ENCODE peak calls at places on chromosomes 16 and 17, in eight cellular contexts. G is H9, L is fibroblast of the aortic adventitia, X is colonic mucosa, F is fibroblast of lung, A is body of pancreas, O is tibial nerve, M is left lung. T is an unnamed sample.

GRCh38 chr17:78330570-78331224 is 29.2 kb downstream of the SOCS3 start:
- DNase-seq in G (no peak), L (no peak), X (peak), F (peak), A (no peak), O (no peak), M (peak), T (no peak)

GRCh38 chr17:21394265-21394664 is 18.1 kb downstream of the KCNJ12 start:
- DNase-seq in G (no peak), L (no peak), X (no peak), F (peak), A (no peak), O (no peak), M (no peak), T (no peak)

GRCh38 chr16:3739636-3740035 is 22.3 kb upstream of the TRAP1 start:
- DNase-seq in G (no peak), L (no peak), X (no peak), F (no peak), A (no peak), O (no peak), M (no peak), T (no peak)

GRCh38 chr17:42436401-42436800 is 13.3 kb upstream of the CAVIN1 start:
- DNase-seq in G (no peak), L (peak), X (no peak), F (peak), A (no peak), O (no peak), M (no peak), T (no peak)

GRCh38 chr16:56988948-56989945 is at the start of gene NLRC5:
- DNase-seq in G (peak), L (peak), X (peak), F (peak), A (peak), O (peak), M (peak), T (peak)

GRCh38 chr17:38464723-38465419 is 36.6 kb downstream of the ARHGAP23 start:
- DNase-seq in G (no peak), L (peak), X (peak), F (peak), A (peak), O (peak), M (peak), T (no peak)

GRCh38 chr17:65055280-65055707 is 1.2 kb downstream of the GNA13 start:
- DNase-seq in G (no peak), L (no peak), X (no peak), F (peak), A (no peak), O (no peak), M (no peak), T (no peak)

GRCh38 chr16:88348377-88349152 is 34.2 kb upstream of the ZNF469 start:
- DNase-seq in G (no peak), L (no peak), X (no peak), F (no peak), A (no peak), O (no peak), M (no peak), T (no peak)

GRCh38 chr17:48611213-48611612 is 396 bp upstream of the HOXB7 start:
- DNase-seq in G (no peak), L (no peak), X (no peak), F (no peak), A (no peak), O (no peak), M (no peak), T (no peak)

GRCh38 chr17:70521821-70522256 is 352.5 kb downstream of the KCNJ2 start:
- DNase-seq in G (no peak), L (peak), X (peak), F (peak), A (peak), O (no peak), M (peak), T (no peak)

GRCh38 chr17:35006345-35006744 is 26.0 kb downstream of the LIG3 start:
- DNase-seq in G (no peak), L (no peak), X (no peak), F (no peak), A (no peak), O (no peak), M (no peak), T (no peak)

GRCh38 chr16:26645629-26646028 is 421.1 kb upstream of the C16orf82 start:
- DNase-seq in G (peak), L (no peak), X (no peak), F (no peak), A (peak), O (no peak), M (no peak), T (peak)

GRCh38 chr17:66548158-66548557 is 245.7 kb downstream of the PRKCA start:
- DNase-seq in G (no peak), L (no peak), X (peak), F (peak), A (no peak), O (no peak), M (no peak), T (no peak)

GRCh38 chr16:11257131-11257938 is 1.3 kb upstream of the SOCS1 start:
- DNase-seq in G (peak), L (peak), X (peak), F (peak), A (peak), O (peak), M (peak), T (peak)

GRCh38 chr17:47687748-47688147 is 6.2 kb upstream of the TBKBP1 start:
- DNase-seq in G (peak), L (peak), X (no peak), F (no peak), A (no peak), O (no peak), M (no peak), T (no peak)

GRCh38 chr17:79301469-79301868 is 226.8 kb downstream of the ENGASE start:
- DNase-seq in G (no peak), L (no peak), X (no peak), F (no peak), A (no peak), O (no peak), M (no peak), T (no peak)

GRCh38 chr17:36627101-36627500 is 25.7 kb downstream of the MRM1 start:
- DNase-seq in G (peak), L (no peak), X (no peak), F (no peak), A (peak), O (no peak), M (no peak), T (no peak)

GRCh38 chr16:88453621-88454314 is 688 bp downstream of the ZFPM1 start:
- DNase-seq in G (no peak), L (no peak), X (peak), F (no peak), A (peak), O (no peak), M (no peak), T (no peak)

GRCh38 chr16:58506241-58507194 is 6.6 kb downstream of the NDRG4 start:
- DNase-seq in G (peak), L (no peak), X (no peak), F (no peak), A (no peak), O (no peak), M (no peak), T (no peak)

GRCh38 chr17:59561042-59561441 is 4.4 kb upstream of the DHX40 start:
- DNase-seq in G (peak), L (peak), X (no peak), F (no peak), A (no peak), O (no peak), M (no peak), T (no peak)

GRCh38 chr16:89179148-89179484 is 7.6 kb downstream of the CDH15 start:
- DNase-seq in G (no peak), L (no peak), X (no peak), F (no peak), A (no peak), O (no peak), M (no peak), T (no peak)

GRCh38 chr17:10754109-10754508 is 24.3 kb upstream of the TMEM220 start:
- DNase-seq in G (peak), L (peak), X (peak), F (no peak), A (peak), O (no peak), M (no peak), T (no peak)

GRCh38 chr16:81707411-81708321 is 71.4 kb upstream of the PLCG2 start:
- DNase-seq in G (no peak), L (peak), X (peak), F (peak), A (peak), O (no peak), M (no peak), T (no peak)

GRCh38 chr17:82414548-82415281 is 3.4 kb upstream of the HEXD start:
- DNase-seq in G (peak), L (peak), X (peak), F (peak), A (peak), O (no peak), M (peak), T (peak)

GRCh38 chr16:47848481-47849109 is 307.2 kb downstream of the ABCC12 start:
- DNase-seq in G (no peak), L (peak), X (no peak), F (peak), A (no peak), O (no peak), M (no peak), T (no peak)

GRCh38 chr17:62405451-62405850 is 18.2 kb upstream of the METTL2A start:
- DNase-seq in G (no peak), L (no peak), X (no peak), F (no peak), A (no peak), O (no peak), M (no peak), T (no peak)

GRCh38 chr17:66405836-66406679 is 103.6 kb downstream of the PRKCA start:
- DNase-seq in G (no peak), L (peak), X (no peak), F (no peak), A (peak), O (no peak), M (no peak), T (no peak)

GRCh38 chr17:72614871-72615626 is 477.4 kb downstream of the SLC39A11 start:
- DNase-seq in G (no peak), L (peak), X (peak), F (peak), A (peak), O (peak), M (no peak), T (peak)

GRCh38 chr16:65728172-65728571 is 606.3 kb upstream of the CDH11 start:
- DNase-seq in G (peak), L (peak), X (no peak), F (peak), A (no peak), O (no peak), M (no peak), T (no peak)

GRCh38 chr17:7695586-7695985 is 7.3 kb downstream of the WRAP53 start:
- DNase-seq in G (no peak), L (no peak), X (no peak), F (no peak), A (no peak), O (no peak), M (no peak), T (no peak)

GRCh38 chr16:87583453-87584131 is 18.7 kb upstream of the JPH3 start:
- DNase-seq in G (no peak), L (peak), X (no peak), F (peak), A (no peak), O (no peak), M (no peak), T (no peak)

GRCh38 chr17:19237389-19238166 is 412 bp downstream of the EPN2 start:
- DNase-seq in G (peak), L (no peak), X (peak), F (no peak), A (peak), O (peak), M (peak), T (peak)
- TF ChIP-seq CTCF in G (peak), L (no peak), X (peak), F (no peak), A (peak), O (peak), M (no peak), T (peak)

DNA sequence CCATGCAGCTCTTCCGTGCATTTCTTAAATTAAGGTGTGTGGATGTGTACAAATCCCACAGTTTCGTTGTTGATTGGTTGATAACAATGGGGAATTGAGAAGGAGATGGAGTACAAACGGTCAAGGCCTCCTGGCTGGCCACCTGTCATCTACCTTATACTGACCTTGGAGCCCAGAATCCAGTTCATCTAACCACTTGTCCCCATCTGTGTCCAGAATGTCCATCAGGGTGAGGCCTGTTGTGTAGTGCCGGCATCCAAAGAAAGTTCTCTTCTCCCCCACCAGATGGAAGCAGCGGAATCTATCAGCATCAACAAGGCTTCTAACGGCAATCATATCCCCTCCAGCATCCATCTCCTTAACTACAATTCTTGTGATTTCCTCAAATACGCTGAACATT is 1.5 kb downstream of the GSDMB start:
- DNase-seq in G (no peak), L (peak), X (no peak), F (no peak), A (no peak), O (no peak), M (no peak), T (no peak)
- TF ChIP-seq CTCF in G (peak), L (no peak), X (no peak), F (no peak), A (no peak), O (no peak), M (no peak), T (no peak)

DNA sequence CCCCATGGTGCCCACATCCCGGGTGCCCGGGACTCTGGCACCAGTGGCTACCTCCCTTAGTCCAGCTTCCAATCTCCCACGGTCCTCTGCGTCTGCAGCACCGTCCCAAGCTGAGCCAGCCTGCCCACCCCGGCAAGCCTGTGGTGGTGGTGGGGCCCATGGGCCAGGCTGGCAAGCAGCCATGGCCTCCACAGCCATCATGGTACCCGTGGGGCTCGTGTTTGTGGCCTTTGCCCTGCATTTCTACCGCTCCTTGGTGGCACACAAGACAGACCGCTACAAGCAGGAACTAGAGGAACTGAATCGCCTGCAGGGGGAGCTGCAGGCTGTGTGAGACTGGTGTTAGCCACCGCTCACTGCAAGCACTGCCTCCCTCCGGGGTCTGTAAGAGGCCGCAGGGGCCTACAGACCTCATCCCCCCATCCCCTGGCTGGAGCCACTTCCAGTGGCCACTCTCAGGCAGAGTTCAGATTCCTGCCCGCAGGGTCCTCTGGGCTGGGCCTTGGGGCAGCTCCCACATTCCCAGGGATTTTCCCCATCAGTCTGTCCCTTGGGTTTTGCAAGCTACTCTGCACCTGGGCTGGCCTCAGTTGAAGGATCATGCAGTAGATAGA is 3.9 kb upstream of the SETD1A start:
- DNase-seq in G (peak), L (peak), X (peak), F (peak), A (peak), O (peak), M (no peak), T (peak)
- TF ChIP-seq CTCF in G (peak), L (peak), X (peak), F (peak), A (peak), O (peak), M (peak), T (peak)

GRCh38 chr17:44642861-44643260 is 13.4 kb upstream of the MEIOC start:
- DNase-seq in G (no peak), L (peak), X (no peak), F (peak), A (no peak), O (no peak), M (no peak), T (no peak)
- TF ChIP-seq CTCF in G (no peak), L (no peak), X (no peak), F (no peak), A (no peak), O (no peak), M (no peak), T (no peak)

DNA sequence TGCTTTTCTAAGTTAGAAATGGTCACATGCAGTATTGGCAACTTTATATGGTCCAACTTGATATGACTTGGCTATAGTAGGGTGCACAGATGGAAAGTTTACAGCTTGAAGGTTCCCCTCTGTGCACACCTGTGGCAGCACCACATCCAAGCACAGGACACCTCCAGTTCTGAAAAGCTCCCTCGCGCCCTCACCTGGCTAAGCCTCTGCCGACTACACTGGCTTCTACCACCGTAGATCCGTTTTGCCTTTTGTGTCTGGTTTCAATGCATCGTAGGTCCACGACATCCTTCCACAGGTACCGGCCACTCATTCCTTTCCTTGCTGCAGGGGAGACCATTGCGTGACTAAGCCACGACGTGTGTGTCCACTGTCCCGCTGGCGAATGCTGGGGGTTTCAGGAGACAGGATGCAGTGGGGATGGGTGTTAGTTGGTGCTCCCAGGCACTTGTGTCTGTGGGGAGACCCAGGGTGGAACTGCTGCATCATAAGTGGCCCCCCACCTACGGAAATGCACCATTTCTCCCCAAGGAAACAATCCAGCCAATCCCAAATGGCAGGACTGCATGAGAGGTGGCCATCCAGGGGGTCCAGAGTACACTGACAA is 4.9 kb upstream of the RASD1 start:
- DNase-seq in G (peak), L (no peak), X (peak), F (no peak), A (peak), O (no peak), M (no peak), T (no peak)
- TF ChIP-seq CTCF in G (peak), L (peak), X (no peak), F (peak), A (peak), O (no peak), M (no peak), T (peak)

DNA sequence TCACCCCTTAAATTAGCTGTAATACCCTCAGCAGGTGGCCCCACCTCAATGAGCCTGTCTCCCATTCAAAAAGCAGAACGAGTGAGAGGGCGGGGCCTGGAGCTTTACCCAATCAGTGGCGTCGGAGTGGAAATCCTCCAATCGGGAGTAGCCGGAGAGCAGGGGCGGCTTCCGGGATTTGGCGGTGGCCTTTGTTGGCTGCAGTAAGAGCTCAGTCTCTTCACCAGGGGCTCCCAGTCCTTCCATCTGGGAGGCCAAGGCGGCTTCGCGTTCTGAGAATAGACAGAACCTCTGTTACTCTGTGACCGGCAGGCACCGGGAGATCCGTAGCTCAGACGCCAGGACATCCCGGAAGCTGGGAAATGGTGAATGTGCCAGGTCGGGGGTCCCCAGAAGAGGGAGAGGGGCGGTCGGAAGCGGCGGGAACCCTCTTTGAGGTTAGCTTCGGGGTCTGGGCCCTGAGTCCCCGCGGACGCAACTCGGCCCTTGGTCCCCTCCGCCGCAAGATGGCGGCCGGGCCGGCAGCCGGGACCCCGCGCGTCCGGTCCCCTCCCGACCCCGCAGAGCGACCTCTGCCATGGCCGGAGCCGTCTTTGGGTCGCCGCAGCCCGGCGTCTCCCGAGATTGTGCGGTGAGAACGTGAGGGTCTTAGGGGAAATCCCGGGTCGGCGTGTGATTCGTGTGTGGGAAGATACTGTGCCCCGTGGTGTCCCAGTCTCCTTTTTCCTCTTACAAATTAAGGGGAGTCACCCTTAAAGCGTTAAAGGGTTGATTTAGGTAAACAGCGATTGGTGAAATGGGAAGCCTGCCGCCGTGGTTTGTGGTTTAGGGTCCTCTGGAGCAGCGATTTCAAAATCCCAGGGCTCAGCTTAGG is 160.3 kb upstream of the ZNF267 start:
- DNase-seq in G (peak), L (peak), X (peak), F (peak), A (peak), O (peak), M (peak), T (peak)
- TF ChIP-seq CTCF in G (no peak), L (no peak), X (no peak), F (no peak), A (no peak), O (no peak), M (no peak), T (no peak)

DNA sequence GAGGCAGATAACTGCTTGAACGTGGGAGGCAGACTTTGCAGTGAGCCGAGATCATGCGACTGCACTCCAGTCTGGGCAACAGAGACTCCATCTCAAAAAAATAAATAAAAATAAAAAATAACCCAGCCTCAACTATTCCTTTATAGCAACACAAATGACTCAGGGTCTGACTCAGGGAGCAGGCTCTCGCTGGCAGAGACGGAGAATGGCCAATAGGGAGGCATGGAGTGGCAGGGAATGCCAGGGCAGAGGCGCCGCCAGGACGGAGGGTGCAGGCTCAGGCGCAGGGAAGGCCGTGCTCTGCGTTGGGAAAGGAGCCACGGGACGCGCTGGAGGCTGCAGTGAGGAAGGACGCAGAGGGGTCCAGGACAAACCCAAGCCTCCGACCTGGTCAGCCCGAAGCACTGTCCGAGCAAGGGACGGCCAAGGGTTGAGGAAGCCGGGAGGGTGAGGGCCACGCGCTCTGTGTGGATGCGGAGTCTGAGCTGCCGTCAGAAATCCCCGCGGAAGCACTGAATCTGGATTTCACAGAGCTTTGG is 40.3 kb downstream of the PKD1 start:
- DNase-seq in G (no peak), L (no peak), X (no peak), F (peak), A (no peak), O (no peak), M (no peak), T (no peak)
- TF ChIP-seq CTCF in G (no peak), L (no peak), X (no peak), F (no peak), A (no peak), O (no peak), M (no peak), T (no peak)

GRCh38 chr16:83926726-83927397 is 26.2 kb upstream of the OSGIN1 start:
- DNase-seq in G (peak), L (peak), X (peak), F (peak), A (peak), O (peak), M (peak), T (peak)
- TF ChIP-seq CTCF in G (peak), L (peak), X (peak), F (peak), A (peak), O (peak), M (peak), T (peak)